ENCODE peak calls at places on chromosome 10, in ten cellular contexts. C is fibroblast of lung, S is mucosa of descending colon, A is AG04450, L is fibroblast of the aortic adventitia, K is NB4, Y is mammary epithelial cell, Z is tibial nerve, E is foreskin fibroblast, F is PC-3. D is an unnamed sample.

GRCh38 chr10:122267849-122268737 is 3.0 kb upstream of the BTBD16 start:
- DNase-seq in F (peak; percentile 50), Y (peak; percentile 21), E (no peak), A (no peak), S (no peak), L (peak; percentile 39), Z (no peak), K (peak; percentile 49), C (peak; percentile 30), D (no peak)

GRCh38 chr10:131911451-131911850 is 10.6 kb downstream of the PPP2R2D start:
- DNase-seq in K (no peak), S (no peak), Z (no peak), E (no peak), F (no peak), L (no peak), Y (no peak), C (no peak), A (no peak), D (no peak)

GRCh38 chr10:112517381-112517976 is 70.5 kb downstream of the VTI1A start:
- DNase-seq in F (peak; percentile 62), Z (no peak), A (no peak), K (no peak), L (no peak), S (no peak), Y (peak; percentile 13), C (no peak), E (no peak), D (no peak)

GRCh38 chr10:48658243-48658888 is 26.3 kb upstream of the WDFY4 start:
- DNase-seq in A (peak; percentile 24), F (peak; percentile 96), K (peak; percentile 81), Z (peak; percentile 84), L (peak; percentile 70), E (peak; percentile 46), Y (peak; percentile 39), C (peak; percentile 61), S (peak; percentile 72), D (peak; percentile 57)

GRCh38 chr10:79182122-79182521 is 113.4 kb downstream of the ZMIZ1 start:
- DNase-seq in F (no peak), K (no peak), A (no peak), E (no peak), C (no peak), S (no peak), Y (no peak), L (no peak), Z (no peak), D (no peak)

GRCh38 chr10:33808475-33808874 is 474.0 kb upstream of the NRP1 start:
- DNase-seq in S (no peak), Y (no peak), K (no peak), E (peak; percentile 56), L (no peak), F (no peak), C (no peak), Z (no peak), A (no peak), D (no peak)

GRCh38 chr10:131532291-131532690 is 220.8 kb upstream of the TCERG1L start:
- DNase-seq in Y (no peak), E (no peak), F (no peak), C (no peak), Z (no peak), S (no peak), K (no peak), A (no peak), L (no peak), D (no peak)

GRCh38 chr10:72061491-72061890 is 26.9 kb downstream of the SPOCK2 start:
- DNase-seq in C (no peak), A (no peak), E (no peak), Y (no peak), K (peak; percentile 34), F (no peak), Z (no peak), S (no peak), L (no peak), D (no peak)

GRCh38 chr10:109343293-109343692 is 580.0 kb downstream of the XPNPEP1 start:
- DNase-seq in Y (peak; percentile 87), F (peak; percentile 77), S (no peak), C (no peak), K (no peak), A (peak; percentile 63), L (no peak), Z (no peak), E (peak; percentile 28), D (peak; percentile 19)

GRCh38 chr10:24944512-24945255 is 7.7 kb downstream of the PRTFDC1 start:
- DNase-seq in C (peak; percentile 70), Y (peak; percentile 86), L (peak; percentile 81), E (peak; percentile 57), F (peak; percentile 83), K (peak; percentile 4), Z (no peak), A (no peak), S (peak; percentile 66), D (peak; percentile 52)

GRCh38 chr10:115829501-115830215 is 443.3 kb downstream of the GFRA1 start:
- DNase-seq in Z (no peak), A (no peak), C (peak; percentile 71), Y (peak; percentile 6), E (peak; percentile 24), K (no peak), F (no peak), L (peak; percentile 73), S (no peak), D (no peak)

GRCh38 chr10:110221721-110222261 is 14.4 kb downstream of the MXI1 start:
- DNase-seq in S (peak; percentile 83), A (peak; percentile 88), Z (peak; percentile 67), K (peak; percentile 94), C (peak; percentile 98), L (peak; percentile 96), E (peak; percentile 95), F (no peak), Y (peak; percentile 88), D (peak; percentile 90)

GRCh38 chr10:30436200-30436599 is 2.2 kb downstream of the MAP3K8 start:
- DNase-seq in L (peak; percentile 89), F (peak; percentile 64), Y (no peak), K (peak; percentile 79), C (peak; percentile 55), A (no peak), Z (no peak), E (peak; percentile 41), S (no peak), D (no peak)

GRCh38 chr10:131187274-131187673 is 124.2 kb downstream of the TCERG1L start:
- DNase-seq in K (no peak), S (no peak), L (no peak), C (no peak), E (no peak), A (no peak), F (no peak), Y (no peak), Z (no peak), D (no peak)

GRCh38 chr10:58952747-58953466 is 223.5 kb upstream of the PHYHIPL start:
- DNase-seq in Y (peak; percentile 35), C (peak; percentile 71), A (no peak), Z (peak; percentile 91), L (peak; percentile 80), S (no peak), E (no peak), K (peak; percentile 46), F (peak; percentile 78), D (peak; percentile 60)

DNA sequence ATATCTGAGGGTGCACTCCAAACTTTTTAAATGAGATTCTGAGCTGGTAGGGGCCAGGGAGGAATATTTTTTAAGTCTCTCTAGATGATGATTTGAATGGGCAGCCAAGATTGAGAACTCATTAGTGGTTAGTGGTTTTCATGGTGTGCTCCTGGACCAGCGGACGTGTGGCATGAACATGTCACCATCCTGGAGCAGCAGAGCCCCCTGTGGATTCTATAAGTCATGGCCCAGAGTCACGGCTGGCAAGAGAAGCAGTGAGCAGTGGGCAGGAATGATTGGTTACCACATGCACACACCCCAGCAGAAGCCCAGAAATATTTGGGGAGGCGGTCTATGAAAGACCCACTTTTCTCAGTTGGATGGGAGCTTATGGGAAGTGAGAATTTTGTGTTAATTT is 21.2 kb upstream of the UCN3 start:
- DNase-seq in K (peak; percentile 39), E (no peak), C (peak; percentile 2), A (no peak), Y (no peak), S (no peak), Z (no peak), L (no peak), F (no peak), D (peak; percentile 2)
- TF ChIP-seq CTCF in K (peak; percentile 29), E (no peak), C (no peak), A (no peak), Y (no peak), S (no peak), Z (no peak), L (no peak), F (peak; percentile 15), D (no peak)

DNA sequence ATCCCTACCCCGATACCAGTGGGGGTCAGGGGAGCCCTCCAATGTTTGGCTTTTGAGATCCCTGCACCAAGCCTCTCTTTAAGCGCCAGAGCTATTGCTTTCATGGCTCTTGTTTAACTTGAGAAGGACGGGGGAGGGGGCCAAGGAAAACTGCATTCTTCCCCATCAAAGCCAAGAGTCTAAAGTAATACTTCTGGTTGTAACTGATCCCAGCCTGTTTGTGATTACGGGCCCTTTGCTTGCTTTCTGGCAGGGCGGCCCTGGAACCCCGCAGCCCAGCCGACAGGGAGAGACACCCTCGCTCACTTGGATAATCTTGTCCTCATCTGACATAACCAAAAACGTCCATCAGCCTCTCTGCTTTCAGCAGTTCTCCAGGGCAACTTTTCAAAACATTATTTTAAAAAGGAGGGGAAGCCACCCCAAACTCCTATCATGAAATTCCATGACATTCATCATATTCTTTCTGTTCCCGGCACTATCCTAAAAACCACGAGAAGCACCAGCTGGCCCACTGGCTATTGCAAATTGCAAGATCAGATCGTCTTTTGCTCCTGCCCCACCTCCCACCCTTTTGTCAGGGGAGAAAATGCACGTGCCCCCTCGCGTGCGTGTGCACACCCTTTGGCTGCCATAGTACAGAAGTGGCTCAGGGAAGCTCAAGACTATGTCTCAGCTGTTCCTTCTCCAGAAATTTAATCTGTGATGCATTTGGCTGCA is 154.9 kb downstream of the NEURL1 start:
- DNase-seq in Y (no peak), A (no peak), S (peak; percentile 53), Z (no peak), C (peak; percentile 31), L (peak; percentile 68), E (no peak), F (no peak), K (no peak), D (no peak)
- H3K4me3 ChIP-seq in Y (no peak overlapping the region), A (no peak overlapping the region), S (no peak overlapping the region), Z (no peak overlapping the region), C (no peak overlapping the region), L (no peak overlapping the region), E (no peak overlapping the region), F (no peak overlapping the region), K (no peak overlapping the region), D (no peak overlapping the region)

GRCh38 chr10:97230146-97230545 is 44.4 kb upstream of the SLIT1 start:
- DNase-seq in K (no peak), C (peak; percentile 12), S (no peak), Y (no peak), L (peak; percentile 12), E (peak; percentile 47), A (no peak), F (peak; percentile 48), Z (no peak), D (no peak)
- TF ChIP-seq CTCF in K (no peak), C (no peak), S (no peak), Y (no peak), L (no peak), E (no peak), A (no peak), F (no peak), Z (no peak), D (no peak)

DNA sequence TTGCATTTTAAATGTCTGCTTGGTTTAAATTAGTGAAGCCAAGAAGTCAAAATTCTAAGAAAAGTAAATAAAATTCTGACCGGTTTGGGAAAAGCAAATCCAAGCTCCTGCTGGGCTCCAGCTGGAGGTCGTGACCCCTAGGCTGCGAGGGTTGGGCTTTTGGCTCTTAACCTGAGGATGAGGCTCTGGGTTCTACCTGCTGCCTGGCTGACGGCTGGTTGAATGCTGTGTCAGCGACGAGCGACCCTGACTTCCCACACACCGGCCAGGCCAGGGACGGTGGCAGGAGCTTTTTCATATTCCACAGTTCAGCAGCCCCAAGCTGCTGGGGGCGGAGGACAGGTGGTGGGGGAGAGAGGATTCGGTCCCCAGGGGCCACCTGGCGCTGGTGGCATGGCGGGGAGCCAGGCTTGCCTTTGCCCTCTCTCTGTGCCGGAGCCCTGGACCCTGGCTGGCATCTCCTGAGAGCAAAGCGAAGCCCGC is 843 bp upstream of the PLPP4 start:
- DNase-seq in A (no peak), Y (no peak), F (no peak), C (no peak), K (no peak), S (no peak), E (no peak), Z (no peak), L (no peak), D (no peak)
- H3K4me3 ChIP-seq in A (no peak overlapping the region), Y (peak overlapping the region; percentile 49), F (peak overlapping the region; percentile 75), C (no peak overlapping the region), K (no peak overlapping the region), S (no peak overlapping the region), E (peak overlapping the region; percentile 56), Z (peak overlapping the region; percentile 12), L (peak overlapping the region; percentile 74), D (peak overlapping the region; percentile 35)

D was measured in HFF-Myc.